ENCODE peak calls at places on chromosomes 4 and X, in six cellular contexts. A is kidney epithelial cell, C is IMR-90, B is left ventricle myocardium inferior, X is immature natural killer cell, O is HS-5. R is an unnamed sample.

GRCh38 chr4:180028682-180029081 is 2214.5 kb upstream of the TENM3 start:
- DNase-seq in O (peak), C (peak), B (peak), X (no peak), A (no peak), R (peak)

GRCh38 chr4:88575222-88575621 is 17.1 kb upstream of the HERC3 start:
- DNase-seq in X (no peak), A (no peak), O (no peak), B (no peak), C (no peak), R (no peak)

GRCh38 chr4:48090621-48091020 is 43.4 kb downstream of the TXK start:
- DNase-seq in O (no peak), X (no peak), C (no peak), A (no peak), B (no peak), R (no peak)

GRCh38 chr4:141898336-141898735 is 262.0 kb downstream of the IL15 start:
- DNase-seq in B (no peak), C (no peak), A (no peak), O (no peak), X (no peak), R (no peak)

GRCh38 chr4:151415978-151416377 is 7.0 kb downstream of the FHIP1A start:
- DNase-seq in O (no peak), B (no peak), A (no peak), X (no peak), C (peak), R (no peak)

GRCh38 chr4:4866124-4866832 is 6.8 kb downstream of the MSX1 start:
- DNase-seq in C (no peak), A (no peak), O (no peak), B (no peak), X (no peak), R (no peak)

GRCh38 chr4:6324999-6325790 is 55.5 kb downstream of the WFS1 start:
- DNase-seq in X (no peak), C (no peak), B (peak), O (no peak), A (no peak), R (no peak)

GRCh38 chrX:1205681-1206611 is 6.5 kb downstream of the CRLF2 start:
- DNase-seq in B (no peak), C (peak), A (no peak), X (peak), O (peak), R (no peak)

GRCh38 chrX:39935414-39936064 is 162.2 kb downstream of the BCOR start:
- DNase-seq in B (no peak), O (no peak), C (no peak), A (no peak), X (no peak), R (no peak)

GRCh38 chr4:158670975-158671664 is 567 bp downstream of the C4orf46 start:
- DNase-seq in A (peak), B (peak), X (peak), C (peak), O (peak), R (peak)